ENCODE peak calls at places on chromosomes 6 and 20, in five cellular contexts. K, H, G, I and S are unnamed samples. For H3K9me3, the result is how much of the 10 kb centered on the place peaks cover.

GRCh38 chr6:11536795-11537194 is 754 bp upstream of the TMEM170B start:
- DNase-seq in I (no peak), H (no peak), G (no peak), K (no peak), S (no peak)

GRCh38 chr6:131999545-132000146 is 48.5 kb upstream of the CCN2 start:
- DNase-seq in K (no peak), G (no peak), I (no peak), H (no peak), S (no peak)

GRCh38 chr6:119285908-119286625 is 63.5 kb downstream of the MAN1A1 start:
- DNase-seq in H (no peak), I (no peak), K (no peak), G (no peak), S (no peak)

GRCh38 chr6:55512904-55513303 is 66.1 kb downstream of the HMGCLL1 start:
- DNase-seq in H (no peak), G (no peak), I (no peak), K (no peak), S (no peak)

GRCh38 chr20:51661609-51662178 is 106.5 kb downstream of the ATP9A start:
- DNase-seq in H (no peak), K (peak), G (no peak), I (peak), S (no peak)

GRCh38 chr6:53302678-53303360 is 45.9 kb downstream of the ELOVL5 start:
- DNase-seq in H (no peak), I (no peak), K (peak), G (no peak), S (no peak)

GRCh38 chr6:132858750-132859149 is 44.4 kb downstream of the RPS12 start:
- DNase-seq in H (no peak), G (no peak), K (no peak), I (no peak), S (no peak)

GRCh38 chr6:32114853-32115252 is 5.7 kb upstream of the TNXB start:
- DNase-seq in H (no peak), G (no peak), I (no peak), K (no peak), S (no peak)

GRCh38 chr6:49915035-49915434 is 48.7 kb upstream of the CRISP1 start:
- DNase-seq in H (no peak), I (no peak), K (no peak), G (peak), S (no peak)

GRCh38 chr6:87436435-87436834 is 28.7 kb downstream of the CFAP206 start:
- DNase-seq in H (no peak), K (peak), G (peak), I (peak), S (peak)

GRCh38 chr6:125132058-125132457 is 21.5 kb upstream of the TPD52L1 start:
- DNase-seq in I (no peak), K (no peak), H (no peak), G (no peak), S (no peak)

GRCh38 chr6:170223718-170224693 is 66.9 kb downstream of the DLL1 start:
- DNase-seq in H (no peak), K (no peak), G (peak), I (no peak), S (no peak)

GRCh38 chr6:54681987-54682386 is 164.6 kb upstream of the FAM83B start:
- DNase-seq in G (no peak), H (no peak), K (no peak), I (peak), S (no peak)

GRCh38 chr20:62011938-62012534 is 53.6 kb downstream of the TAF4 start:
- DNase-seq in H (no peak), G (no peak), I (no peak), K (no peak), S (no peak)

GRCh38 chr20:44851545-44851944 is 34.0 kb upstream of the YWHAB start:
- DNase-seq in H (no peak), G (no peak), K (no peak), I (no peak), S (no peak)

GRCh38 chr6:41074692-41075436 is 2.1 kb downstream of the NFYA start:
- DNase-seq in G (no peak), I (no peak), H (no peak), K (no peak), S (no peak)

GRCh38 chr6:39060467-39061160 is 12.0 kb downstream of the GLP1R start:
- DNase-seq in H (no peak), I (no peak), G (no peak), K (no peak), S (no peak)

GRCh38 chr20:21564127-21564773 is 50.4 kb upstream of the NKX2-2 start:
- DNase-seq in H (no peak), I (no peak), G (no peak), K (no peak), S (no peak)

GRCh38 chr6:142014515-142014914 is 118.2 kb upstream of the GJE1 start:
- DNase-seq in H (no peak), G (no peak), I (peak), K (no peak), S (no peak)

GRCh38 chr20:25012616-25013189 is 20.2 kb upstream of the APMAP start:
- DNase-seq in K (no peak), I (no peak), G (no peak), H (no peak), S (no peak)

GRCh38 chr6:152458648-152459047 is 178.5 kb downstream of the SYNE1 start:
- DNase-seq in K (no peak), H (no peak), I (no peak), G (no peak), S (no peak)

GRCh38 chr20:62503414-62504178 is 27.8 kb upstream of the GATA5 start:
- DNase-seq in K (no peak), I (no peak), H (no peak), G (no peak), S (no peak)

GRCh38 chr6:24689964-24690363 is 23.1 kb downstream of the ACOT13 start:
- DNase-seq in H (no peak), G (no peak), K (no peak), I (no peak), S (no peak)

GRCh38 chr20:51470907-51471411 is 71.6 kb downstream of the NFATC2 start:
- DNase-seq in K (peak), G (no peak), I (no peak), H (no peak), S (no peak)

GRCh38 chr20:8073024-8073832 is 53.7 kb upstream of the TMX4 start:
- DNase-seq in G (no peak), K (peak), H (no peak), I (no peak), S (peak)
- H3K27ac ChIP-seq in G (no peak), K (peak), H (no peak), I (no peak), S (no peak)

GRCh38 chr20:46717818-46718541 is 8.5 kb downstream of the SLC2A10 start:
- DNase-seq in H (no peak), K (no peak), G (no peak), I (no peak), S (no peak)
- H3K9me3 ChIP-seq in H (under half), K (under half), G (under half), I (under half), S (under half)

GRCh38 chr20:63978319-63979220 is 872 bp downstream of the SAMD10 start:
- DNase-seq in K (peak), I (no peak), G (peak), H (no peak), S (peak)
- H3K27ac ChIP-seq in K (peak), I (peak), G (peak), H (peak), S (peak)

GRCh38 chr6:17565399-17565798 is 34.7 kb upstream of the FAM8A1 start:
- DNase-seq in I (no peak), G (no peak), H (no peak), K (no peak), S (no peak)
- H3K9me3 ChIP-seq in I (under half), G (under half), H (under half), K (under half), S (under half)

GRCh38 chr20:11124849-11125505 is 451.2 kb upstream of the JAG1 start:
- DNase-seq in K (no peak), G (no peak), H (no peak), I (no peak), S (no peak)

GRCh38 chr20:11128131-11128831 is 454.5 kb upstream of the JAG1 start:
- DNase-seq in G (no peak), I (no peak), H (no peak), K (no peak), S (no peak)

GRCh38 chr20:11132819-11133341 is 459.1 kb upstream of the JAG1 start:
- DNase-seq in G (no peak), H (no peak), I (no peak), K (no peak), S (no peak)

GRCh38 chr20:11130554-11131166 is 456.9 kb upstream of the JAG1 start:
- DNase-seq in G (no peak), I (no peak), K (no peak), H (no peak), S (no peak)
- H3K27ac ChIP-seq in G (no peak), I (no peak), K (no peak), H (no peak), S (no peak)